ENCODE peak calls at places on chromosomes 7 and 10, in seven cellular contexts. C is neural progenitor cell, G is HCT116, U is OCI-LY7, O is SK-N-SH, E is PC-3, T is GM23248. R is an unnamed sample.

GRCh38 chr10:21509391-21510217 is 15.9 kb downstream of the SKIDA1 start:
- DNase-seq in C (peak; percentile 60), G (no peak), U (no peak), O (no peak), E (no peak), T (peak; percentile 46), R (no peak)

GRCh38 chr10:119222531-119222930 is 15.2 kb downstream of the GRK5 start:
- DNase-seq in C (peak; percentile 19), G (no peak), U (no peak), O (peak; percentile 62), E (no peak), T (no peak), R (peak; percentile 57)

GRCh38 chr7:26958834-26959233 is 94.4 kb upstream of the SKAP2 start:
- DNase-seq in C (no peak), G (peak; percentile 58), U (no peak), O (no peak), E (peak; percentile 93), T (peak; percentile 91), R (no peak)

GRCh38 chr7:158957507-158957900 is 101.1 kb downstream of the DYNC2I1 start:
- DNase-seq in C (no peak), G (no peak), U (no peak), O (peak; percentile 75), E (peak; percentile 6), T (no peak), R (no peak)

GRCh38 chr7:93228302-93228701 is 2.0 kb upstream of the HEPACAM2 start:
- DNase-seq in C (peak; percentile 71), G (peak; percentile 50), U (peak; percentile 82), O (peak; percentile 41), E (peak; percentile 81), T (peak; percentile 74), R (peak; percentile 85)

GRCh38 chr10:30070001-30070759 is 10.8 kb upstream of the JCAD start:
- DNase-seq in C (no peak), G (no peak), U (no peak), O (peak; percentile 67), E (no peak), T (no peak), R (no peak)

GRCh38 chr10:33114451-33114944 is 156.5 kb upstream of the ITGB1 start:
- DNase-seq in C (no peak), G (no peak), U (peak; percentile 84), O (no peak), E (peak; percentile 96), T (peak; percentile 80), R (no peak)

GRCh38 chr10:124099603-124100002 is 6.2 kb upstream of the CHST15 start:
- DNase-seq in C (no peak), G (no peak), U (no peak), O (no peak), E (no peak), T (no peak), R (no peak)

GRCh38 chr7:156640257-156640948 is at the start of gene RNF32:
- DNase-seq in C (peak; percentile 96), G (peak; percentile 82), U (peak; percentile 93), O (peak; percentile 100), E (peak; percentile 90), T (peak; percentile 95), R (peak; percentile 97)

GRCh38 chr10:37856881-37857286 is 526 bp downstream of the ZNF248 start:
- DNase-seq in C (no peak), G (no peak), U (peak; percentile 46), O (peak; percentile 41), E (peak; percentile 62), T (no peak), R (no peak)

GRCh38 chr10:118799779-118800178 is 45.0 kb upstream of the CACUL1 start:
- DNase-seq in C (no peak), G (peak; percentile 60), U (no peak), O (no peak), E (peak; percentile 71), T (peak; percentile 82), R (no peak)

GRCh38 chr10:33878238-33878637 is 543.8 kb upstream of the NRP1 start:
- DNase-seq in C (no peak), G (no peak), U (no peak), O (no peak), E (no peak), T (no peak), R (no peak)

GRCh38 chr7:98400538-98401427 is at the start of gene BAIAP2L1:
- DNase-seq in C (peak; percentile 96), G (peak; percentile 82), U (peak; percentile 36), O (peak; percentile 100), E (peak; percentile 92), T (peak; percentile 67), R (peak; percentile 98)

GRCh38 chr7:98396768-98397167 is 4.1 kb downstream of the BAIAP2L1 start:
- DNase-seq in C (no peak), G (no peak), U (no peak), O (no peak), E (no peak), T (no peak), R (no peak)

GRCh38 chr7:98399903-98400537 is 870 bp downstream of the BAIAP2L1 start:
- DNase-seq in C (peak; percentile 81), G (peak; percentile 48), U (no peak), O (peak; percentile 73), E (peak; percentile 50), T (peak; percentile 37), R (peak; percentile 26)

GRCh38 chr7:98399462-98399861 is 1.4 kb downstream of the BAIAP2L1 start:
- DNase-seq in C (peak; percentile 6), G (no peak), U (no peak), O (no peak), E (peak; percentile 51), T (peak; percentile 53), R (no peak)

GRCh38 chr7:98398567-98399372 is 2.1 kb downstream of the BAIAP2L1 start:
- DNase-seq in C (peak; percentile 9), G (no peak), U (no peak), O (no peak), E (peak; percentile 15), T (peak; percentile 18), R (peak; percentile 32)
- TF ChIP-seq EZH2phosphoT487 in C (no peak), G (no peak), U (no peak), O (no peak), E (no peak), T (no peak), R (no peak)

GRCh38 chr10:91295346-91295745 is 74.9 kb downstream of the PCGF5 start:
- DNase-seq in C (no peak), G (no peak), U (no peak), O (no peak), E (no peak), T (no peak), R (no peak)

GRCh38 chr10:91300011-91300575 is 79.6 kb downstream of the PCGF5 start:
- DNase-seq in C (no peak), G (no peak), U (no peak), O (no peak), E (peak; percentile 53), T (no peak), R (no peak)

GRCh38 chr10:91298224-91298862 is 77.9 kb downstream of the PCGF5 start:
- DNase-seq in C (peak; percentile 88), G (peak; percentile 56), U (peak; percentile 78), O (peak; percentile 82), E (peak; percentile 74), T (peak; percentile 85), R (peak; percentile 87)

GRCh38 chr10:91294134-91294906 is 73.9 kb downstream of the PCGF5 start:
- DNase-seq in C (no peak), G (no peak), U (no peak), O (no peak), E (no peak), T (no peak), R (no peak)

GRCh38 chr10:91296471-91296870 is 76.0 kb downstream of the PCGF5 start:
- DNase-seq in C (peak; percentile 36), G (peak; percentile 64), U (peak; percentile 18), O (peak; percentile 42), E (peak; percentile 34), T (peak; percentile 40), R (no peak)
- H3K4me3 ChIP-seq in C (no peak overlapping the region), G (no peak overlapping the region), U (no peak overlapping the region), O (no peak overlapping the region), E (no peak overlapping the region), T (no peak overlapping the region), R (no peak overlapping the region)

GRCh38 chr10:50650481-50650880 is 26.7 kb upstream of the SGMS1 start:
- DNase-seq in C (no peak), G (no peak), U (no peak), O (no peak), E (no peak), T (no peak), R (no peak)

GRCh38 chr10:50648935-50649227 is 25.1 kb upstream of the SGMS1 start:
- DNase-seq in C (no peak), G (no peak), U (no peak), O (no peak), E (no peak), T (no peak), R (no peak)

GRCh38 chr10:50645241-50645640 is 21.5 kb upstream of the SGMS1 start:
- DNase-seq in C (no peak), G (no peak), U (no peak), O (no peak), E (peak; percentile 54), T (no peak), R (no peak)

GRCh38 chr10:50651808-50652207 is 28.1 kb upstream of the SGMS1 start:
- DNase-seq in C (no peak), G (no peak), U (peak; percentile 65), O (no peak), E (no peak), T (no peak), R (no peak)

DNA sequence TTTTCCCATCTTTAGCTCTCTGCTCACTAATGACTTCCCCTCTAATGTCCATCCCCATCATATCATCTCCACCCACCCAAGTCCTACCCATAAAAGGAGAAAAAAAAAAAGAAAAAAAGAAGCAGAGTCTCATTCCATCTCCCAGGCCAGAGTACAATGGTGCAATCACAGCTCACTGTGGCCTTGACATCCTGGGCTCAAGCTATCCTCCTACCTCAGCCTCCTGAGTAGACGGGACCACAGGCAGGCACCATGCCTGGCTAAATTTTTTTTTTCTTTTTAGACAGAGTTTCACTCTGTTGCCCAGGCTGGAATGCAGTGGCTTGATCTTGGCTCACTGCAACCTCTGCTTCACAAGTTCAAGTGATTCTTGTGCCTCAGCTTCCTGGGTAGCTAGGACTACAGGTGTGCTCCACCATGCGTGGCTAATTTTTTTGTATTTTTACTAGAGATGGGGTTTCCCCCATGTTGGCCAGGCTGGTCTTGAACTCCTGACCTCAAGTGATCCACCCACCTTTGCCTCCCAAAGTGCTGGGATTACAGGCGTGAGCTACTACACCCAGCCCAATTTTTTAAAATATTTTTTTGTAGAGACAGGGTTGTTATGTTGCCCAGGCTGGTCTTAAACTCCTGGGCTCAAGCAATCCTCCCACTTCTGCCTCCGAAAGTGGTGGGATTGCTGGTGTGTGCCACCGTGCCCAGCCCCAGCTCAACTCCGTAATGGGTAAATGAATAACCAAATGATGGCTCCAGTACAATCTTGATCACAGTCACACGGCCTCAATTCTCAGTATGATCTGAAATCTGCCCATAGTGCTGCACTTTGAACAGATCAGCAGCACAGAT is 24.6 kb upstream of the SGMS1 start:
- DNase-seq in C (no peak), G (no peak), U (peak; percentile 90), O (no peak), E (no peak), T (no peak), R (no peak)
- TF ChIP-seq EZH2phosphoT487 in C (no peak), G (no peak), U (no peak), O (no peak), E (no peak), T (no peak), R (no peak)

DNA sequence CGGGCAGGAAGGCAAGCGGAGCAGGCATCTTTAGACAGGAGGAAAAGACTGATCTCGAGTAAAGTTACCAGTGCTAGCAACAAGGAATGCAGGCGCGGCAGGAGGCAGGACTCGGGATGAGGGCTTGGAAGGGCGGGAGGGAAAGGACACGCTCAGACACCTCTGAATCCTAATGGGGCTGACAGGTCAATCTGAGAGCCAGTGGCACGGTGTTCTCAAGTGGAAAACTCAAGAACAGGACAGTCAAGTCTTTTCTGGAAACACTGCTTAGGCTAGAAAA is 155.3 kb upstream of the COBL start:
- DNase-seq in C (peak; percentile 63), G (no peak), U (no peak), O (no peak), E (no peak), T (no peak), R (no peak)
- H3K4me3 ChIP-seq in C (peak overlapping the region; percentile 41), G (no peak overlapping the region), U (no peak overlapping the region), O (no peak overlapping the region), E (no peak overlapping the region), T (no peak overlapping the region), R (no peak overlapping the region)

R was measured in hepatocyte.